ENCODE peak calls at places on chromosomes 13 and 19, in four cellular contexts. One of them, this sample, is unnamed.

GRCh38 chr13:38607136-38607535 is 79.7 kb upstream of the FREM2 start:
- DNase-seq in CD4-positive, CD25-positive, alpha-beta regulatory T cell: no peak
- DNase-seq in transverse colon: no peak
- DNase-seq in gastrocnemius medialis: no peak
- DNase-seq in this sample: no peak

GRCh38 chr13:99687728-99688397 is 186.6 kb downstream of the TM9SF2 start:
- DNase-seq in CD4-positive, CD25-positive, alpha-beta regulatory T cell: no peak
- DNase-seq in transverse colon: no peak
- DNase-seq in gastrocnemius medialis: no peak
- DNase-seq in this sample: no peak

GRCh38 chr13:30572859-30573275 is 44.9 kb upstream of the USPL1 start:
- DNase-seq in CD4-positive, CD25-positive, alpha-beta regulatory T cell: no peak
- DNase-seq in transverse colon: no peak
- DNase-seq in gastrocnemius medialis: no peak
- DNase-seq in this sample: peak; percentile 39

GRCh38 chr19:55695511-55696290 is 20.7 kb downstream of the EPN1 start:
- DNase-seq in CD4-positive, CD25-positive, alpha-beta regulatory T cell: no peak
- DNase-seq in transverse colon: no peak
- DNase-seq in gastrocnemius medialis: no peak
- DNase-seq in this sample: no peak

GRCh38 chr19:3818479-3818878 is 32.3 kb upstream of the MATK start:
- DNase-seq in CD4-positive, CD25-positive, alpha-beta regulatory T cell: no peak
- DNase-seq in transverse colon: no peak
- DNase-seq in gastrocnemius medialis: no peak
- DNase-seq in this sample: peak; percentile 42

GRCh38 chr19:51639916-51640315 is 6.7 kb downstream of the SIGLEC14 start:
- DNase-seq in CD4-positive, CD25-positive, alpha-beta regulatory T cell: no peak
- DNase-seq in transverse colon: no peak
- DNase-seq in gastrocnemius medialis: no peak
- DNase-seq in this sample: no peak

GRCh38 chr19:3771033-3771905 is 759 bp downstream of the RAX2 start:
- DNase-seq in CD4-positive, CD25-positive, alpha-beta regulatory T cell: no peak
- DNase-seq in transverse colon: no peak
- DNase-seq in gastrocnemius medialis: no peak
- DNase-seq in this sample: no peak

GRCh38 chr13:106610511-106610910 is 42.6 kb upstream of the ARGLU1 start:
- DNase-seq in CD4-positive, CD25-positive, alpha-beta regulatory T cell: no peak
- DNase-seq in transverse colon: no peak
- DNase-seq in gastrocnemius medialis: no peak
- DNase-seq in this sample: peak; percentile 90

GRCh38 chr13:73672492-73672891 is 461.7 kb downstream of the KLF12 start:
- DNase-seq in CD4-positive, CD25-positive, alpha-beta regulatory T cell: no peak
- DNase-seq in transverse colon: no peak
- DNase-seq in gastrocnemius medialis: no peak
- DNase-seq in this sample: peak; percentile 64

GRCh38 chr19:35310811-35311465 is 18.0 kb upstream of the CD22 start:
- DNase-seq in CD4-positive, CD25-positive, alpha-beta regulatory T cell: no peak
- DNase-seq in transverse colon: no peak
- DNase-seq in gastrocnemius medialis: no peak
- DNase-seq in this sample: no peak

GRCh38 chr19:50705422-50706019 is 14.1 kb downstream of the SHANK1 start:
- DNase-seq in CD4-positive, CD25-positive, alpha-beta regulatory T cell: no peak
- DNase-seq in transverse colon: no peak
- DNase-seq in gastrocnemius medialis: no peak
- DNase-seq in this sample: peak; percentile 38

GRCh38 chr13:109381546-109382180 is 404.7 kb downstream of the IRS2 start:
- DNase-seq in CD4-positive, CD25-positive, alpha-beta regulatory T cell: no peak
- DNase-seq in transverse colon: no peak
- DNase-seq in gastrocnemius medialis: no peak
- DNase-seq in this sample: no peak

GRCh38 chr19:28898279-28898678 is 314.7 kb downstream of the UQCRFS1 start:
- DNase-seq in CD4-positive, CD25-positive, alpha-beta regulatory T cell: no peak
- DNase-seq in transverse colon: no peak
- DNase-seq in gastrocnemius medialis: no peak
- DNase-seq in this sample: no peak

GRCh38 chr19:11401808-11402543 is 17.1 kb downstream of the RGL3 start:
- DNase-seq in CD4-positive, CD25-positive, alpha-beta regulatory T cell: no peak
- DNase-seq in transverse colon: no peak
- DNase-seq in gastrocnemius medialis: no peak
- DNase-seq in this sample: no peak

GRCh38 chr13:66780814-66781213 is 449.3 kb downstream of the PCDH9 start:
- DNase-seq in CD4-positive, CD25-positive, alpha-beta regulatory T cell: no peak
- DNase-seq in transverse colon: no peak
- DNase-seq in gastrocnemius medialis: no peak
- DNase-seq in this sample: peak; percentile 89

GRCh38 chr13:99064624-99065249 is 86.9 kb upstream of the DOCK9 start:
- DNase-seq in CD4-positive, CD25-positive, alpha-beta regulatory T cell: no peak
- DNase-seq in transverse colon: no peak
- DNase-seq in gastrocnemius medialis: no peak
- DNase-seq in this sample: no peak

GRCh38 chr13:21095311-21095710 is 33.9 kb upstream of the LATS2 start:
- DNase-seq in CD4-positive, CD25-positive, alpha-beta regulatory T cell: no peak
- DNase-seq in transverse colon: no peak
- DNase-seq in gastrocnemius medialis: no peak
- DNase-seq in this sample: no peak

GRCh38 chr19:49103331-49104085 is 10.7 kb upstream of the LIN7B start:
- DNase-seq in CD4-positive, CD25-positive, alpha-beta regulatory T cell: no peak
- DNase-seq in transverse colon: no peak
- DNase-seq in gastrocnemius medialis: no peak
- DNase-seq in this sample: no peak

DNA sequence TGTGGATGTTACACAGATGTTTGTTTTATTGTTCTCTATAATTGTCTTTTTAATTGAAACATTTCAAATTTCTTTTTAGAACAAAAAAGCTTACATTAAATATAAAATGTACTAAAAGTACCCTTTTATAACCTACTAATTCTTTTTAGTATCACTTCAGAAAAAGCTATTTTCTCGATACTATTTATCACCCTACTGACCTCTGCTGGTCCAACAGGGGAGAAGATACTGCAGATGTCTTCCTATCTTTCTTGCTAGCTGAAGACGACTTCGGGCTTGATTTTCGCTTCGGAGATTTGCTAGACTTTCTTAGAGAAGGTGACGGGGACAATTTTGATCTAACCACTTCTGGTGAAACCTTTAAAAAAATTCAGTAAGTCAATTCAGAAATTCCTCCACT is 42.4 kb downstream of the ZC3H13 start:
- DNase-seq in CD4-positive, CD25-positive, alpha-beta regulatory T cell: no peak
- DNase-seq in transverse colon: no peak
- DNase-seq in gastrocnemius medialis: no peak
- DNase-seq in this sample: no peak
- H3K36me3 ChIP-seq in CD4-positive, CD25-positive, alpha-beta regulatory T cell: peaks cover 48% of the 10 kb centered on the region
- H3K36me3 ChIP-seq in transverse colon: peaks cover 28% of the 10 kb centered on the region
- H3K36me3 ChIP-seq in gastrocnemius medialis: no peaks in the 10 kb centered on the region
- H3K36me3 ChIP-seq in this sample: peaks cover 4% of the 10 kb centered on the region

DNA sequence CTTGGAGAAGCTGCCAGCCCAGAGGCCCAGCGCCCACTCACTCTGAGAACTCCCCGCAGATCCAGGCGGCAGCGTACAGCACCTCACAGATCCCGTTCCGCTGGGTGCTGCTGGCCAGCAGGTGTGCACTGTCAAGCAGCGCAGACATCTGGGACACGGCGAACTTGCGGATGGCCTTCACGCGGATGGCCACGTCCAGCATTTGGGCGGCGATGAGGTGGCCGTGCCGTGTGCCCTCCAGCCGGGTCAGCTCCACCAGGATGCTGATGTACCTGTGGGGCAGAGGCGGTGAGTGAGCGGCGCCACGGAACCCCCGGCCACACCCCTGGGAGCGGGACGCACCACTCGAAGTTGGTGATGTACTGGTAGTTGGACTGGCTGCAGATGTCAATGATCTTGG is 24.1 kb downstream of the IZUMO4 start:
- DNase-seq in CD4-positive, CD25-positive, alpha-beta regulatory T cell: no peak
- DNase-seq in transverse colon: no peak
- DNase-seq in gastrocnemius medialis: no peak
- DNase-seq in this sample: no peak
- H3K36me3 ChIP-seq in CD4-positive, CD25-positive, alpha-beta regulatory T cell: peaks cover 57% of the 10 kb centered on the region
- H3K36me3 ChIP-seq in transverse colon: peaks cover 60% of the 10 kb centered on the region
- H3K36me3 ChIP-seq in gastrocnemius medialis: peaks cover 2% of the 10 kb centered on the region
- H3K36me3 ChIP-seq in this sample: peaks cover 59% of the 10 kb centered on the region

DNA sequence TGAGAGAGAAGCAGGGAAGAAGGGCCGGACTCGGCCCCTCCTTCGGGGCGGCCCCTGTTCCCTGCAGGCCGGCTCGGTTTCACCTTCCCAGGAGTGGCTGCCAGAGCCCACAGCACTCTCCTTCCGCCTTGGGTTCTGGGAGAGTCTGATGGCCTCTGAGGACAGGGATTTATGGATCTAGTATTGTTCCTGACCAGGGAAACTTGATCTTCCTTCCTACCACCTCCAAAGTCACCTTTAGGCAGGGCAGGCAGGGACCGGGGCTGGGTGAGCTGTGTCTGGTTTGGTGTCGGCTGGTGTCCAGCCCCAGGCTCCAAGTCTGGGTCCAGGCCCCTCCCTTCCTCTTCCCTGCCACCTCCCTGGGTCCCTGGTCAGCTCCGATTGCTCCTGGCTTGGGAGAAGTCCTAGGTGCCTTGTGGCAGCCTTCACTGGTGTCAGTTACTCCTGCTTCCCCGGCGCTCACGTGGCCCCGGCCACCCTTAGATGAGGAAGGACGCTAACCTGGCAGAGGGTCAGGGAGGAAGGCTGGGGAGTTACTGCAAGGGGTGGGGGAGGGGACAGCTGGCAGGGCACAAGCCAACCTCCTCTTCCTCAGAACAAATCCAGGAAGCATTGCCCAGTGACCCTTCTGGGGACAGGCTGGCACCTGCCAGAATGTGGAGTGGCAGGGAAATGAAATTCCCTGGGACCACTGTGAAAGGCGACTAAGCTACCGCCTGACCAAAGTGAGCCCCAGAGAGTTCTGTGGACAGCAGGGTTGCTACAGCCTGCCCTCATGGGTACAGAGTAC is 18.8 kb downstream of the RFX1 start:
- DNase-seq in CD4-positive, CD25-positive, alpha-beta regulatory T cell: no peak
- DNase-seq in transverse colon: no peak
- DNase-seq in gastrocnemius medialis: peak; percentile 93
- DNase-seq in this sample: no peak
- H3K36me3 ChIP-seq in CD4-positive, CD25-positive, alpha-beta regulatory T cell: peaks cover 2% of the 10 kb centered on the region
- H3K36me3 ChIP-seq in transverse colon: peaks cover 4% of the 10 kb centered on the region
- H3K36me3 ChIP-seq in gastrocnemius medialis: no peaks in the 10 kb centered on the region
- H3K36me3 ChIP-seq in this sample: peaks cover 5% of the 10 kb centered on the region

DNA sequence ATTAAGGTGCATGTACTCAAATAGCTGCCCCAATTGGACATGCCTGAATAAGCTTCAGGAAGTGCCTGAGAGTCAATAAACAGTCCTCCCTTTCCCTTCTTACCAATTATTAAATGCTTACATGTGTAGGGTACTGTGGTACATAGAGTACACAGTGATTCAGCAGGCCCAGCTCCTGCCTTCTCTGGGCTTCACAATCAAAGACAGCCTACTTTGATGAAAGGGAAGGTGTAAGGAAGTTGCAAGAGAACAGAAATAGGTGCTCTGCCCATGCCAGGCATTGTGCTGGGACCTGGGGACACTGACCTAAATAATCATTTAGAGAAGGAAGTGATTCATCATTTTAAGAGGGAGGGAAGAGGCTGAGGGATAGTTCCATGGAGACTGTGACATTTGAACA is 17.2 kb downstream of the FRY start:
- DNase-seq in CD4-positive, CD25-positive, alpha-beta regulatory T cell: no peak
- DNase-seq in transverse colon: no peak
- DNase-seq in gastrocnemius medialis: peak; percentile 18
- DNase-seq in this sample: peak; percentile 23
- H3K36me3 ChIP-seq in CD4-positive, CD25-positive, alpha-beta regulatory T cell: no peaks in the 10 kb centered on the region
- H3K36me3 ChIP-seq in transverse colon: no peaks in the 10 kb centered on the region
- H3K36me3 ChIP-seq in gastrocnemius medialis: no peaks in the 10 kb centered on the region
- H3K36me3 ChIP-seq in this sample: no peaks in the 10 kb centered on the region

GRCh38 chr19:5585461-5586299 is 17.9 kb upstream of the TINCR start:
- DNase-seq in CD4-positive, CD25-positive, alpha-beta regulatory T cell: no peak
- DNase-seq in transverse colon: no peak
- DNase-seq in gastrocnemius medialis: no peak
- DNase-seq in this sample: peak; percentile 51
- H3K36me3 ChIP-seq in CD4-positive, CD25-positive, alpha-beta regulatory T cell: peaks cover 38% of the 10 kb centered on the region
- H3K36me3 ChIP-seq in transverse colon: peaks cover 34% of the 10 kb centered on the region
- H3K36me3 ChIP-seq in gastrocnemius medialis: no peaks in the 10 kb centered on the region
- H3K36me3 ChIP-seq in this sample: peaks cover 17% of the 10 kb centered on the region

DNA sequence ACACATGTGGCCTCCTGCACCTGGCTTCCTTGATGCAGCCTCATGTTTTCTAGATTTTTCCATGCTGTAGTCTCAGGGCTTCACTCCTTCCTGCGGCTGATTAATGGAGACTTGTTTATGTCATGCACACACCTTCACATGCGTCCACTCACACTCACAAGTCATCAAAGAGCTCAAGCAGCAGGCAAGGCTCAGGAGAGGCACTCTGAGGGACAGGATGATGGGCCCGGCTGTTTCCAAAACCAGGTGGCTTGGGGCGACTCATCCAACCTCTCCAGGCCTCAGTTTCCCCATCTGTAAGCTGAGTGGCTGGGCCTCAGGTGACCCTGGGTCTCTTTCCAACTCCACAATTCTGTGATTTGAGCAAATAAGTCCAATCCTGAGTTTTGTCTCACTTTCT is 36.9 kb downstream of the RASA3 start:
- DNase-seq in CD4-positive, CD25-positive, alpha-beta regulatory T cell: no peak
- DNase-seq in transverse colon: no peak
- DNase-seq in gastrocnemius medialis: no peak
- DNase-seq in this sample: no peak
- H3K36me3 ChIP-seq in CD4-positive, CD25-positive, alpha-beta regulatory T cell: peaks cover 35% of the 10 kb centered on the region
- H3K36me3 ChIP-seq in transverse colon: no peaks in the 10 kb centered on the region
- H3K36me3 ChIP-seq in gastrocnemius medialis: no peaks in the 10 kb centered on the region
- H3K36me3 ChIP-seq in this sample: no peaks in the 10 kb centered on the region

GRCh38 chr19:58307736-58308135 is 2.6 kb downstream of the ERVK3-1 start:
- DNase-seq in CD4-positive, CD25-positive, alpha-beta regulatory T cell: no peak
- DNase-seq in transverse colon: no peak
- DNase-seq in gastrocnemius medialis: no peak
- DNase-seq in this sample: no peak

GRCh38 chr19:58305932-58306323 is 751 bp downstream of the ERVK3-1 start:
- DNase-seq in CD4-positive, CD25-positive, alpha-beta regulatory T cell: no peak
- DNase-seq in transverse colon: peak; percentile 11
- DNase-seq in gastrocnemius medialis: no peak
- DNase-seq in this sample: no peak

GRCh38 chr19:58304748-58305064 is 471 bp upstream of the ERVK3-1 start:
- DNase-seq in CD4-positive, CD25-positive, alpha-beta regulatory T cell: no peak
- DNase-seq in transverse colon: no peak
- DNase-seq in gastrocnemius medialis: no peak
- DNase-seq in this sample: no peak

GRCh38 chr19:58304255-58304654 is 922 bp upstream of the ERVK3-1 start:
- DNase-seq in CD4-positive, CD25-positive, alpha-beta regulatory T cell: no peak
- DNase-seq in transverse colon: no peak
- DNase-seq in gastrocnemius medialis: no peak
- DNase-seq in this sample: no peak

DNA sequence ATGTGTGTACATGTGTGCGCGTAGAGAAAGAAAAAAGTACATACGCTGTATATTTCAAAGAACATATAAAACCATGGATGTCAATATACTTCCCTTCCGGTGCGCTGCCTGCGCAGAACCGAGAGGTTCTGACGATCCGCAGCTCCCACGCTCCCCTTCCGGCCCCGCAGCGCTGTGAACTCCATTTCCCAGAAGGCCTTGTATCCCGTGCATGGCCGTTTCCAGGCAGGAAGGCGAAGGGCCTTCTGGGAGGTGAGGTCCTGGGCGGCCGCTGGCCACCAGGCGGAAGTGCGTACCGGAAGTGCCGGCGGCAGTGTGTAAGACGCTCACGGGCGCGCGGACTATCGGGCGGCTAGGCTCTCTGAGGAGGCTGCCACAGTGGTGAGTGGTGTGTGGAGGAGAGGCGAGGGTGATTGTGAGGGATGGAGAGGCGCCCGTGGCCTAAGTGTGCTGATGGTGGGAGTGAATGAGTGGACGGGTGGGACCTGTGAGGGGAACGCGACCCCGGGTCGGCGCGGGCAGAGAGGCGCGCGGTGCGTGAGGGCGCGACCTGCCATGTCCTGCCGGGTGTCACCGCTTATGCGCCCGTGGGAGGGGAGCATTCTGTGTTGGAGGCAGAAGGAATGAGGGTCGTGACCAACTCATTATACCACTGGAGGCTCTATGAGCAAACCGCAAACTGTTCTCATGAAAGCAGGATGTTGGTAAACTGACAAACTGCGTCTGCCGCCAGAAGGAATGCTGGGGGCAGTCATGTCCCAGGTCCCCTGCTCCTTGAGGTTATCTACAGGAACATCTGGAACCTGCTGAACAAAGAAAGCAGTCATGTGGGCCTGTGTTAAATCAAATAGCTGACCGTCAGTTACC is at the start of gene ERVK3-1:
- DNase-seq in CD4-positive, CD25-positive, alpha-beta regulatory T cell: peak; percentile 92
- DNase-seq in transverse colon: peak; percentile 95
- DNase-seq in gastrocnemius medialis: peak; percentile 93
- DNase-seq in this sample: peak; percentile 90
- H3K36me3 ChIP-seq in CD4-positive, CD25-positive, alpha-beta regulatory T cell: peaks cover 32% of the 10 kb centered on the region
- H3K36me3 ChIP-seq in transverse colon: no peaks in the 10 kb centered on the region
- H3K36me3 ChIP-seq in gastrocnemius medialis: no peaks in the 10 kb centered on the region
- H3K36me3 ChIP-seq in this sample: peaks cover 2% of the 10 kb centered on the region

This sample was measured in bronchial epithelial cell.